ENCODE peak calls at places on chromosomes 13 and 19, in seven cellular contexts. O is HepG2, V is K562, X is heart left ventricle, Z is esophagus squamous epithelium, K is lower leg skin, W is H54. Q is an unnamed sample.

GRCh38 chr19:56176881-56177280 is 1.1 kb downstream of the GALP start:
- DNase-seq in O (no peak), K (no peak), Z (no peak), X (no peak), V (no peak), W (no peak), Q (no peak)

GRCh38 chr13:108947551-108948030 is 318.2 kb downstream of the MYO16 start:
- DNase-seq in K (peak), Z (no peak), X (no peak), V (no peak), O (no peak), W (no peak), Q (no peak)

GRCh38 chr13:33787051-33787591 is 30.8 kb upstream of the RFC3 start:
- DNase-seq in O (no peak), X (no peak), K (no peak), W (no peak), Z (no peak), V (no peak), Q (peak)

GRCh38 chr13:73189365-73189764 is 130.6 kb downstream of the KLF5 start:
- DNase-seq in W (no peak), V (no peak), K (no peak), X (no peak), Z (no peak), O (no peak), Q (no peak)

GRCh38 chr13:113432509-113433270 is 20.6 kb downstream of the ADPRHL1 start:
- DNase-seq in K (no peak), X (no peak), Z (no peak), V (no peak), O (no peak), W (no peak), Q (no peak)

GRCh38 chr13:48875071-48875470 is 100.6 kb upstream of the FNDC3A start:
- DNase-seq in Z (no peak), W (no peak), V (no peak), X (no peak), K (no peak), O (no peak), Q (no peak)

GRCh38 chr13:26656919-26657318 is 99.4 kb downstream of the WASF3 start:
- DNase-seq in Z (no peak), O (peak), K (no peak), X (no peak), V (no peak), W (no peak), Q (no peak)

GRCh38 chr13:51623473-51623872 is 39.2 kb downstream of the WDFY2 start:
- DNase-seq in V (no peak), X (no peak), K (no peak), O (no peak), Z (no peak), W (no peak), Q (no peak)

GRCh38 chr13:51235756-51236564 is 13.8 kb downstream of the FAM124A start:
- DNase-seq in X (no peak), O (no peak), V (no peak), K (no peak), Z (no peak), W (no peak), Q (no peak)

GRCh38 chr19:31312004-31312403 is 37.2 kb downstream of the TSHZ3 start:
- DNase-seq in V (no peak), W (peak), X (peak), O (no peak), Z (no peak), K (no peak), Q (no peak)

GRCh38 chr13:90365130-90365529 is 982.4 kb upstream of the MIR17HG start:
- DNase-seq in V (no peak), W (no peak), K (no peak), Z (no peak), X (no peak), O (no peak), Q (no peak)

GRCh38 chr19:55175117-55175867 is 4.8 kb downstream of the SYT5 start:
- DNase-seq in X (no peak), K (no peak), V (peak), Z (no peak), W (no peak), O (no peak), Q (no peak)

GRCh38 chr13:24724714-24725113 is 39.3 kb upstream of the RNF17 start:
- DNase-seq in V (no peak), X (no peak), K (no peak), O (no peak), Z (no peak), W (no peak), Q (no peak)

GRCh38 chr13:100543872-100544602 is 44.6 kb downstream of the GGACT start:
- DNase-seq in X (no peak), Z (no peak), W (no peak), V (no peak), K (peak), O (peak), Q (no peak)

GRCh38 chr13:40876020-40876738 is 86.8 kb downstream of the SLC25A15 start:
- DNase-seq in W (no peak), V (no peak), O (no peak), K (no peak), X (no peak), Z (no peak), Q (no peak)

GRCh38 chr13:100138859-100139491 is 50.1 kb downstream of the PCCA start:
- DNase-seq in Z (no peak), O (no peak), W (no peak), X (no peak), V (no peak), K (no peak), Q (no peak)

GRCh38 chr13:93959796-93960533 is 519.5 kb downstream of the DCT start:
- DNase-seq in X (no peak), K (no peak), Z (no peak), W (no peak), O (no peak), V (no peak), Q (no peak)

GRCh38 chr13:24218977-24219376 is 58.5 kb downstream of the SPATA13 start:
- DNase-seq in Z (no peak), V (no peak), K (no peak), W (no peak), O (no peak), X (no peak), Q (no peak)

GRCh38 chr13:46507978-46508377 is 45.0 kb upstream of the LRCH1 start:
- DNase-seq in V (no peak), K (no peak), O (no peak), W (no peak), Z (no peak), X (no peak), Q (no peak)

GRCh38 chr19:15114153-15114540 is 6.9 kb downstream of the SYDE1 start:
- DNase-seq in K (no peak), Z (no peak), O (no peak), V (no peak), X (no peak), W (peak), Q (no peak)

GRCh38 chr13:57784633-57785032 is 153.1 kb downstream of the PCDH17 start:
- DNase-seq in Z (no peak), W (no peak), X (no peak), V (no peak), K (no peak), O (no peak), Q (no peak)

DNA sequence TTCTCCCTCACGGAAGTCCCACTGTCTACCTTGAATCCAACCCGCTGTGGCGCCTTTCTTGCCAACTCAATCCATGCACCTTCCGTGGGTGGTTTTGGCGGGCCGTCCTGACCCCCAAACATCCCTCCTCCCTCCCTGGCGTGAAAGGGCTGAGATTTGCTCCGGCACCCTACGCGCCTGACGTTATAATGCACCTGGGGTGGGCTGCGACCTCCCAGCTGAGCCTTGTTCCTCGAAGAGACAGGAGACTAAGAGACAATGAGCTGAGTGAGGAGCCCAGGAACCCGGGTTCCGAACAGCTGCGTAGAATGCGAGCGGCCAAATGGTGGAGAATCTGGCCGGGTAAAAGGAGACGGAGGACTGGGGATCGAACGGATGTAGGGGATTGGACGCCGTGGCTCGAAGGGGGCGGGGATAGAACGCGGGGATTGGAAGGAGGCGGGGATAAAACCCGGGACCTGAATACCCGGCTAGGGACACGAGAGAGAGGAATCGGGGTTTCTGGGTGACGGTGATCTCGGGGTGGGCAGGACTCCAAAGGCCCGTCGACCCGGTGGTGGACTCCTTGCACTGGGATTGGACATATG is at the start of gene CPT1C:
- DNase-seq in K (peak), W (peak), X (peak), Z (no peak), V (no peak), O (no peak), Q (no peak)
- TF ChIP-seq POLR2A in K (no peak), W (peak), X (no peak), Z (no peak), V (peak), O (no peak), Q (no peak)

DNA sequence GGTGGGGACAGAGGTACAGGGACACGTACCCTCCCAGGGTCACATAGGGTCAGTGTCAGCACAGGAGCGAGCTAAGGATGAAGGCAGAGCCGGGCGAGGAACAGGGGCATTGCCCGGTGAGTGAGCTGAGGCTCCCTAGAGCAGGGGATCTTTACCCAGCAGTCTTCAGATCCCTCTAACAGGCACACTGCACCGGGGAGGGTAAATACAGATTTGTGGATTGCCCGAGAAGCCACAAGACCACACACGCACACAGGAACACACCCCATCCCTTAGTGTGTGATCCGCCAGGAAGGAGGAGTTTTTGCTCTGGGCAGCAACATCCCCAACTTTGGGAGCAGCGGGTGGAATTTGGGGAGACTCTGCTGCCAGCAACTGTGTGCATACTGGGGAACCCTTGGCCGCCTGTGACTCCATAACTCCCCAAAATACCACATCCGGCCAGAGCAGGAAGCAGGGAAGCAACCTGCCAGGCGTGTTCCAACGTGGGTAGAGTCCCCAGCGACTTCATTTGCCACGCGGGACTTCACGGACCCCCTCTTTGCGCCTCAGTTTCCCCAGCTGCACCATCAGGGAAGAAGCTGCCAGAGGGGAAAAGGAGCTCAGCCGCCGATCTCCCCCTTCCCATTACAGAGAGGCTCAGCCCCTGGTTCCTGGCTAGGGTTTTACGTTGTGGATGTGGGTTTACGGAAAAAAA is 5.9 kb upstream of the TLE2 start:
- DNase-seq in W (no peak), V (no peak), K (no peak), O (no peak), Z (no peak), X (peak), Q (no peak)
- TF ChIP-seq POLR2A in W (peak), V (no peak), K (no peak), O (no peak), Z (no peak), X (no peak), Q (no peak)

GRCh38 chr13:107364658-107365057 is 796.7 kb upstream of the ARGLU1 start:
- DNase-seq in O (no peak), K (no peak), Z (no peak), W (no peak), X (no peak), V (no peak), Q (no peak)

GRCh38 chr13:107361666-107362065 is 793.7 kb upstream of the ARGLU1 start:
- DNase-seq in W (no peak), X (no peak), O (no peak), V (no peak), K (no peak), Z (no peak), Q (no peak)

GRCh38 chr13:107365466-107366215 is 797.7 kb upstream of the ARGLU1 start:
- DNase-seq in Z (no peak), K (no peak), X (no peak), V (no peak), O (no peak), W (no peak), Q (no peak)

GRCh38 chr13:107370036-107370785 is 802.3 kb upstream of the ARGLU1 start:
- DNase-seq in V (no peak), X (no peak), O (no peak), W (peak), Z (no peak), K (no peak), Q (no peak)

DNA sequence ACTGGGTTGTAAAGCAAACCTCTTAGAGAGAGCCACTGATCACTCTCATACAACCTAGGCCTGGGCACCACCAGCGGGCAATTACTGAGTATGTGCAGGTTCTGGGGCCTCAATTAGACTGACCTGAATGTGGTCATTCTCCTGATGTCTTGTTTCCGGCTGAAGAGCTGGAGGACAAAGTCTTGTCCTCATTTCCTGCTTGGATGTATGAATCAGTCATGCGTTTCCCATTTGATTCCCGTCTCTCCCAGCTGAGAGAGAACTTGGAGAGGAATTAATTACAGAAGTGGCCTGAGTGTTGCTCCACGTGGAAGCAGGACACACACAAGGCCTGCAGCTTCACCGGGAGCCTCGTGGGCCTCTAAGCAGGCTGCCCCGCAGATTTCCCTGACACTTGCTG is 799.3 kb upstream of the ARGLU1 start:
- DNase-seq in O (no peak), V (no peak), K (no peak), Z (no peak), W (no peak), X (no peak), Q (no peak)
- TF ChIP-seq POLR2A in O (no peak), V (no peak), K (no peak), Z (no peak), W (no peak), X (no peak), Q (no peak)

GRCh38 chr19:19626516-19627441 is 1.2 kb downstream of the LPAR2 start:
- DNase-seq in V (no peak), X (no peak), O (no peak), K (no peak), Z (no peak), W (no peak), Q (no peak)
- TF ChIP-seq POLR2A in V (no peak), X (no peak), O (no peak), K (no peak), Z (no peak), W (no peak), Q (no peak)

GRCh38 chr19:41027273-41027967 is 36.3 kb downstream of the CYP2B6 start:
- DNase-seq in W (no peak), X (no peak), K (peak), O (no peak), Z (no peak), V (no peak), Q (no peak)

GRCh38 chr19:41030651-41031050 is 39.6 kb downstream of the CYP2B6 start:
- DNase-seq in Z (no peak), K (peak), X (no peak), W (no peak), V (no peak), O (no peak), Q (peak)

GRCh38 chr19:41029524-41030432 is 38.7 kb downstream of the CYP2B6 start:
- DNase-seq in K (peak), X (no peak), W (no peak), Z (no peak), O (no peak), V (no peak), Q (no peak)

DNA sequence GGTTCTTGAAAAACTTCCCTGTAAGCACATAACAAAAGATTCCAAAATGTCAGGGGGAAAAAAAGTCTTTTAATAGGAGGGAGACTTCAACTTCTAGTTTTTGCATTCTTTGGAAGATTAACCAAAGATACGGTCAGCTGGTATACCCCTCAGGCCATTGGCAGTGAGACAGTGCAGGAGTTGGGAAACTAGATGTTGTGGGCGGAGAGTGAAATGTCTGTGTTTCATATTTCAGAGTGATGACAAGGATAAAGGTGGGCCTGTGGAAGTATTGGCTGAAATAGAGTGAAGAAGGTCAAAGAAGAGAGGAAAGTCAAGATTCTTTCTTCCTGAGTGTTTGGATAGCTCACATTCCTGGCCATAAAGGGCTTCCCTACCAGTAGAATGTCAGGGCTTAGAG is 40.8 kb downstream of the CYP2B6 start:
- DNase-seq in Z (no peak), K (no peak), X (no peak), W (no peak), O (no peak), V (no peak), Q (no peak)
- TF ChIP-seq POLR2A in Z (no peak), K (no peak), X (no peak), W (no peak), O (no peak), V (no peak), Q (no peak)

GRCh38 chr19:57434386-57435061 is 601 bp upstream of the ZNF749 start:
- DNase-seq in Z (no peak), X (no peak), W (no peak), O (no peak), V (no peak), K (no peak), Q (no peak)

GRCh38 chr19:57436392-57436791 is 1.3 kb downstream of the ZNF749 start:
- DNase-seq in X (no peak), W (no peak), O (no peak), Z (no peak), V (peak), K (no peak), Q (peak)

GRCh38 chr19:57437931-57438330 is 2.8 kb downstream of the ZNF749 start:
- DNase-seq in V (no peak), K (no peak), X (no peak), W (no peak), O (no peak), Z (no peak), Q (no peak)

GRCh38 chr19:57438925-57439324 is 3.8 kb downstream of the ZNF749 start:
- DNase-seq in X (no peak), Z (no peak), V (no peak), O (no peak), W (no peak), K (no peak), Q (no peak)

DNA sequence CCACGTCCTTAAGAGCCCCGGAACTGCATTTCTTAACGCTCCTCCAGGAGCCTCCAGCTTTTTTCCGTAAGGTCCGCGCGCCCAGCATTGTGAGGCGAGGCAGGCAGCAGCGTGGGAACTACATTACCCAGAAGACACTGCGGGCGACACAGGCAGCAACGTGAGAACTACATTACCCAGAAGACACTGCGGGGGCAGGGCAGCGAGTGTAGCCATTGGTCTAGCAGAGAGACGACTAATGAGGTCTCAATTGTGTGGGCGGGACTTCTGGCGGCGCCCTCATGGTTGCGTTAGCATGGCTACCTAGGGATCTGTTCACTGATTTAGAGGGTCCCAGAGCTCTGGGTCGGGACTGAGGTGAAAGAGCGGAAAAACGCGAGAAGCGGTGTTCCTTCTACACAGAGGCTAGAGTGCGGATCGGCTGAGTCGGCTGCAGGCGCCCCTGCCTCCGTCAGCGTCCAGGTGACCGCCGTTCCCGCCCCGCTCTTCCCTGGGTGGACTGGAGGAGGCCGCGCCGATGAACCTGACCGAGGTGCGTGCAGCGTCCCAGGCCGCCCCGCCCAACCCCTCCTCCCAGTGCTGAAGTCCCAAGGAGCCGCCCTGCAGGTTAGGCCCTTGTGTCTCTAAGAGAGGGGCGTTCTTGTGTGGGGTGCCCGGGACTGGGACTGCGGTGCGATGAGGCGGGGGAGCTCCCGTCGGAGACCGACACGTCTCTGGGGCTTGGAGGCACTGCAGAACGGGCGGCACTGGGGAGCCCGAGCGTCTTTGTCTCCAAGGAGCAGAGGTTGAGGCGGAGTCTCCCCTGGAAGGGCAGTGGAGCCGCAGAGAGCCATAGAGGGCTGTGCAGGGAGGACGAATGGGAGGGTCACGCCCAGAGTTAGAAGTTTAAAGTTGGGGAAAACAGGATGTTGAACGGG is at the start of gene ZNF749:
- DNase-seq in K (peak), X (peak), O (peak), Z (peak), W (peak), V (peak), Q (peak)
- TF ChIP-seq POLR2A in K (no peak), X (no peak), O (peak), Z (no peak), W (peak), V (peak), Q (peak)